ENCODE peak calls at places on chromosome 7, in five cellular contexts. U, C, X, I and T are unnamed samples.

GRCh38 chr7:20365486-20365885 is 34.8 kb downstream of the ITGB8 start:
- DNase-seq in I (no peak), C (no peak), X (peak; percentile 14), U (no peak), T (peak; percentile 42)

GRCh38 chr7:24373556-24373955 is 89.6 kb downstream of the NPY start:
- DNase-seq in U (no peak), X (no peak), I (no peak), C (no peak), T (no peak)

GRCh38 chr7:128168667-128169210 is 72.3 kb upstream of the LEP start:
- DNase-seq in I (peak; percentile 33), U (no peak), X (no peak), C (no peak), T (no peak)

GRCh38 chr7:32163141-32163806 is 93.1 kb upstream of the PDE1C start:
- DNase-seq in C (no peak), U (no peak), X (peak; percentile 30), I (peak; percentile 65), T (peak; percentile 61)

GRCh38 chr7:96034940-96035727 is 262.8 kb downstream of the DYNC1I1 start:
- DNase-seq in X (no peak), C (peak; percentile 62), U (peak; percentile 95), I (no peak), T (no peak)

GRCh38 chr7:116403265-116403664 is 96.3 kb upstream of the CAV2 start:
- DNase-seq in C (no peak), X (no peak), U (peak; percentile 8), I (no peak), T (no peak)

GRCh38 chr7:36795451-36796021 is 71.2 kb upstream of the AOAH start:
- DNase-seq in X (peak; percentile 21), I (no peak), U (no peak), C (peak; percentile 37), T (no peak)

GRCh38 chr7:30032310-30033125 is 4.3 kb downstream of the PLEKHA8 start:
- DNase-seq in C (no peak), X (no peak), U (no peak), I (no peak), T (no peak)

GRCh38 chr7:113730309-113730955 is 188.4 kb downstream of the PPP1R3A start:
- DNase-seq in C (no peak), U (no peak), I (no peak), X (no peak), T (no peak)

GRCh38 chr7:74554178-74554577 is 100.5 kb downstream of the GTF2IRD1 start:
- DNase-seq in C (no peak), I (no peak), U (no peak), X (no peak), T (no peak)

GRCh38 chr7:77570330-77571011 is 33.4 kb downstream of the PTPN12 start:
- DNase-seq in I (no peak), X (no peak), U (no peak), C (no peak), T (no peak)

GRCh38 chr7:121032645-121033460 is 44.3 kb downstream of the CPED1 start:
- DNase-seq in X (no peak), U (no peak), I (no peak), C (peak; percentile 2), T (no peak)

GRCh38 chr7:27165089-27165654 is at the start of gene HOXA9:
- DNase-seq in X (no peak), U (no peak), C (no peak), I (peak; percentile 32), T (no peak)

GRCh38 chr7:140211698-140212097 is 34.9 kb upstream of the KDM7A start:
- DNase-seq in X (no peak), U (no peak), I (no peak), C (no peak), T (no peak)

GRCh38 chr7:21318190-21318915 is 109.5 kb upstream of the SP4 start:
- DNase-seq in X (no peak), I (no peak), C (peak; percentile 79), U (no peak), T (no peak)

GRCh38 chr7:130695840-130696239 is 9.5 kb upstream of the TSGA13 start:
- DNase-seq in X (no peak), U (peak; percentile 24), C (peak; percentile 1), I (no peak), T (no peak)

GRCh38 chr7:28069788-28070187 is 110.8 kb downstream of the JAZF1 start:
- DNase-seq in I (peak; percentile 50), X (peak; percentile 52), U (peak; percentile 73), C (no peak), T (peak; percentile 69)

GRCh38 chr7:13560441-13560840 is 429.0 kb downstream of the ETV1 start:
- DNase-seq in C (no peak), I (no peak), U (no peak), X (no peak), T (no peak)

GRCh38 chr7:146966274-146966673 is 849.7 kb downstream of the CNTNAP2 start:
- DNase-seq in C (no peak), U (no peak), X (no peak), I (no peak), T (no peak)

GRCh38 chr7:27160147-27160545 is 3.7 kb upstream of the HOXA7 start:
- DNase-seq in C (no peak), U (no peak), X (no peak), I (peak; percentile 14), T (peak; percentile 24)